ENCODE peak calls at places on chromosomes 1 and 21, in six cellular contexts. K is HL-60, Z is heart right ventricle, O is lung, E is body of pancreas, P is WTC11. I is an unnamed sample.

GRCh38 chr1:163170975-163171676 is 31.6 kb downstream of the RGS5 start:
- DNase-seq in K (no peak), Z (no peak), O (no peak), E (no peak), P (no peak), I (no peak)

GRCh38 chr21:37055271-37055855 is 17.5 kb downstream of the PIGP start:
- DNase-seq in K (no peak), Z (no peak), O (no peak), E (no peak), P (no peak), I (no peak)

GRCh38 chr1:206816390-206817287 is 44.3 kb upstream of the IL10 start:
- DNase-seq in K (no peak), Z (no peak), O (no peak), E (no peak), P (no peak), I (no peak)

GRCh38 chr1:23126801-23127200 is 41.9 kb downstream of the LUZP1 start:
- DNase-seq in K (no peak), Z (no peak), O (no peak), E (no peak), P (no peak), I (no peak)

GRCh38 chr1:166165661-166166399 is 971 bp downstream of the FAM78B start:
- DNase-seq in K (no peak), Z (no peak), O (no peak), E (peak), P (peak), I (peak)

GRCh38 chr1:111976842-111977241 is 12.6 kb downstream of the KCND3 start:
- DNase-seq in K (no peak), Z (no peak), O (no peak), E (no peak), P (no peak), I (no peak)

GRCh38 chr21:37032877-37033471 is 26.5 kb downstream of the RIPPLY3 start:
- DNase-seq in K (no peak), Z (no peak), O (no peak), E (no peak), P (no peak), I (no peak)

GRCh38 chr1:114462341-114462740 is 48.7 kb downstream of the TRIM33 start:
- DNase-seq in K (no peak), Z (no peak), O (no peak), E (no peak), P (no peak), I (no peak)

GRCh38 chr1:59730759-59731478 is 83.8 kb upstream of the HOOK1 start:
- DNase-seq in K (no peak), Z (peak), O (peak), E (peak), P (no peak), I (no peak)

GRCh38 chr1:234531181-234532132 is 52.5 kb upstream of the TARBP1 start:
- DNase-seq in K (no peak), Z (peak), O (no peak), E (peak), P (peak), I (no peak)

GRCh38 chr1:188670837-188671236 is 1806.8 kb downstream of the BRINP3 start:
- DNase-seq in K (no peak), Z (no peak), O (no peak), E (no peak), P (no peak), I (no peak)

GRCh38 chr1:167905671-167906070 is 8.3 kb downstream of the ADCY10 start:
- DNase-seq in K (peak), Z (no peak), O (no peak), E (no peak), P (no peak), I (no peak)

GRCh38 chr1:172241540-172241939 is 178.9 kb upstream of the C1orf105 start:
- DNase-seq in K (no peak), Z (no peak), O (no peak), E (no peak), P (no peak), I (no peak)

GRCh38 chr1:151501474-151501873 is 9.7 kb upstream of the CGN start:
- DNase-seq in K (no peak), Z (no peak), O (no peak), E (peak), P (no peak), I (no peak)
- TF ChIP-seq CTCF in K (no peak), Z (no peak), O (no peak), E (peak), P (no peak), I (peak)

GRCh38 chr1:79617777-79618176 is 611.2 kb upstream of the ADGRL4 start:
- DNase-seq in K (no peak), Z (no peak), O (no peak), E (no peak), P (no peak), I (no peak)
- TF ChIP-seq CTCF in K (no peak), Z (no peak), O (no peak), E (no peak), P (peak), I (peak)

GRCh38 chr1:94926365-94926914 is 470 bp downstream of the CNN3 start:
- DNase-seq in K (no peak), Z (peak), O (peak), E (peak), P (peak), I (peak)
- TF ChIP-seq CTCF in K (no peak), Z (peak), O (peak), E (peak), P (peak), I (peak)

GRCh38 chr1:8423134-8423701 is 105.3 kb downstream of the SLC45A1 start:
- DNase-seq in K (no peak), Z (no peak), O (no peak), E (peak), P (peak), I (no peak)

GRCh38 chr1:8422439-8423133 is 104.7 kb downstream of the SLC45A1 start:
- DNase-seq in K (no peak), Z (no peak), O (no peak), E (no peak), P (no peak), I (no peak)

GRCh38 chr1:8425150-8425780 is 107.4 kb downstream of the SLC45A1 start:
- DNase-seq in K (no peak), Z (no peak), O (no peak), E (no peak), P (no peak), I (no peak)

GRCh38 chr1:8424539-8425116 is 106.7 kb downstream of the SLC45A1 start:
- DNase-seq in K (peak), Z (peak), O (peak), E (peak), P (peak), I (peak)

DNA sequence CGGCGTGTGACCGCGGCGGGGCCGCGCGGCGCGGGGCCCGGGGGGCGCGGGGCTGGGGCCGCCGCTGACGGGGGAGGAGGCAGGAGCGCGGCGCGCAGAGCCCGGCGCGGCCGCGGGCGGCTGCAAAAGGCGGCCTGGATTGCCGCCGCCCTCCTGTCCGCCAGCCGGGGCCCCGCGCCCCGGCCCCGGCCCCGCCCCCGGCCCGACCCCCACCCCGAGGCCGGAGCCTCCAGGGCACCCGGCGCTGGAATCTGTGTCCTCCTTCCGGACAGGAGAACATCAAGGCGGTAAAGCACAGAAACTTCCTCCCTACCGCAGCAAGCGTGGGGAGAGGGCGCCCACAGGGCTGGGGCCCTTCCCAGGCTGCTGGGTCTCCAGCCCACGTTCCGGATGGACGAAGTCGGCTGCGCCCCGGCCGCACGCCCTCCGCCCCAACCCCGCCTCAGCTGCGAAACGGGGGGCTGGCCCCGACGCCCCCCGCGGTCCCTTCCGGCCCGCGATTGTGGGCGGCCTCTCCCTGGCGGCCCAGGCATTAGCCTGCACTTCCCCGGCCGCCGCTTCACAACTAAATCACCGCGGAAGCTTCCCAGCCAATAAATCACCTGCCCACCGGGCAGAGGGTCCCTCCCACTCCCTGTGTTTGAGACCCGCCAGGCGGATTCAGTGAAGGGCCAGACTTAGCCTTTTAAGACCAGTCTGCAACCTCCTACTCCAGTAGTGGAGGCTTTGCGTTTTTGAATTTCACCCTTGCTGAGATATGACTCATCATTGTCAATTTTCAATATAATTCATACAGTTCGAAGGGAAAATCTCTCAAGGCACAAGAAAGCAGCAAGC is 106.0 kb downstream of the SLC45A1 start:
- DNase-seq in K (peak), Z (peak), O (peak), E (peak), P (peak), I (peak)
- TF ChIP-seq CTCF in K (no peak), Z (no peak), O (no peak), E (no peak), P (no peak), I (no peak)

GRCh38 chr21:33708874-33709273 is 66.6 kb downstream of the ITSN1 start:
- DNase-seq in K (no peak), Z (no peak), O (no peak), E (no peak), P (no peak), I (no peak)

GRCh38 chr21:33707846-33708245 is 65.5 kb downstream of the ITSN1 start:
- DNase-seq in K (no peak), Z (no peak), O (no peak), E (no peak), P (no peak), I (no peak)

DNA sequence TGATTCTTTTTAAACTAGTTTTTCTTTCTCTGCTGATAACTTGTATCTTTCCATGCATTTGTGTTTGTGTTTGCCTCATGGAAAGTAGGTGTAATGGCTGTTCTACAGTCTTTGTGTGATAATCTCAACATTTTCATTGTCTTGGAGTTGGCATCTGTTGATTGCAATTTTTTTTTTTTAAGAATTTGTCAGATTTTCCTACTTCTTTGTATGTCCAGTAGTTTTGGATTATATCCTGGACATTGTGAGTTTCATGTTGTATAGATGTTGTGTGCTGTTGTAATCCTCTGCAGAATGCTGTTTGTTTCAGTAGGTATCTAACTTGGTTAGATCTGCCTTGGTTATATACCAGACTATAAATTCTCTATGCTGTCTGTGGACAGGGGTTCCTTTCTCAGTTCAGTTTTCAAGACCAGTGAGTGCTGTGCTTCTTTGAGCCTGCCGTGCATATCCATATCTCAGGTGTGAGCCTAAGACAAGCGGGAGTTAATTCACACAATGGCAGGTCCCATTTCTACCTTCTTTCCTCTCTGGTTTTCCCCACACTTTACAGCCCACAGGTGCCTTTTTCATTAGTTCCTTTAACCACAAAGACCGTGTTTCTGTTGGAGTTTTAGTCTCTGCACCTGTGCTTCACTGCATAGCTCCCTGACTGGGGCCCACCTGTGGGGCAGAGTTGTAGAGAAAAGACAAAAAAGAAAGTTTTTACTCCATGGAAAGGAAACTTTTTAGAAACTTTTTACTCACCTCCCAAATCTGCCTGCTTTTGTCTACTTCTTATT is 69.9 kb downstream of the ITSN1 start:
- DNase-seq in K (no peak), Z (no peak), O (no peak), E (no peak), P (no peak), I (no peak)
- TF ChIP-seq CTCF in K (no peak), Z (no peak), O (no peak), E (no peak), P (no peak), I (no peak)